ENCODE peak calls at places on chromosomes 6 and 20, in six cellular contexts. K is IMR-90, F is mesendoderm, V is neuronal stem cell, Q is H9, O is H1. P is an unnamed sample.

GRCh38 chr6:17454316-17455005 is 61.1 kb downstream of the CAP2 start:
- DNase-seq in K (peak), F (peak), V (no peak), Q (no peak), O (no peak), P (peak)

GRCh38 chr20:12970372-12970821 is 38.4 kb upstream of the SPTLC3 start:
- DNase-seq in K (peak), F (peak), V (peak), Q (no peak), O (no peak), P (peak)

GRCh38 chr20:10209091-10209490 is 9.5 kb upstream of the SNAP25 start:
- DNase-seq in K (peak), F (no peak), V (no peak), Q (no peak), O (no peak), P (no peak)

GRCh38 chr6:140909620-140910019 is 1223.1 kb upstream of the GJE1 start:
- DNase-seq in K (peak), F (no peak), V (no peak), Q (no peak), O (no peak), P (no peak)

GRCh38 chr6:169958510-169958909 is 207.1 kb downstream of the ERMARD start:
- DNase-seq in K (no peak), F (no peak), V (no peak), Q (no peak), O (no peak), P (no peak)

GRCh38 chr6:109460161-109460830 is 4.7 kb upstream of the MICAL1 start:
- DNase-seq in K (no peak), F (no peak), V (no peak), Q (no peak), O (no peak), P (peak)

GRCh38 chr6:160967833-160968232 is 23.7 kb upstream of the MAP3K4 start:
- DNase-seq in K (no peak), F (no peak), V (no peak), Q (no peak), O (no peak), P (no peak)

GRCh38 chr20:49507741-49508434 is 25.4 kb upstream of the KCNB1 start:
- DNase-seq in K (no peak), F (no peak), V (no peak), Q (no peak), O (no peak), P (no peak)

GRCh38 chr20:62058941-62059340 is 6.7 kb downstream of the TAF4 start:
- DNase-seq in K (no peak), F (no peak), V (no peak), Q (no peak), O (no peak), P (no peak)

DNA sequence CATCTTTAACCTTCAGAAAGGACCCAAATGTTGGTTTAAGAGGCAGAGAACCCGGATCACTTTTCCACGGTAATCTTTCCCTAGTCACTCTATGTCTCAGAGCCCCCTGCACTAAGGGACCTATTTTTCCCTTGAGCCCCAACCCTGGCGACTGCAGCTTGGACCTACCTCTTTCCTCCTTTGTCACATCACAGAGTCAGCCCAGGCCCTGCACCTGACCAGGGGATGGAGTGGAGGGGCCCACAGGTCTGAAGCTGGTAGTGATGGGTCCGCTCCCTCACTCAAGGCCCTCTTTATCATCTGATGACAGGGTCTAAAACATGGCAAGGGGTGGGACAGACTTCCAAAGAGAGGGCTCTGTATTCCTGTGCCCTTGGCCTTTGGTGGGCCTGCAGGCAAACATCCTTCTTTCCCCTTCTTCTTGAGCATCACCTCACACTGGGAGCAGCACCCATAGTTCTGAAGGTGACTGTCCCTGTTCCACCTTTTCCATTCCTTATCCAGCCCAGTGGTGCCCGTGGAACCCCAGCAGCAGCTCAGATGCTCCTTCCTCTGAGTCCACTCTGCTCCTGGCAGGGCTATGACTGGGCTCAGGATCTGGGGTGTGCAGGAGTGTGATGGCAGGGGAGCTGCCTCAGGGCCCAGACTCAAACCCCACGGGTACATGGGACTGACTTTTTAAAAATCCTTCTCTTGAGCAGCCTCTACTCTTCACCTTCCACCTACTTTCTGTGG is 6.3 kb downstream of the RAET1L start:
- DNase-seq in K (no peak), F (no peak), V (no peak), Q (peak), O (no peak), P (no peak)
- H2BK120ac ChIP-seq in K (no peak), F (no peak), V (no peak), Q (no peak), O (no peak), P (no peak)

DNA sequence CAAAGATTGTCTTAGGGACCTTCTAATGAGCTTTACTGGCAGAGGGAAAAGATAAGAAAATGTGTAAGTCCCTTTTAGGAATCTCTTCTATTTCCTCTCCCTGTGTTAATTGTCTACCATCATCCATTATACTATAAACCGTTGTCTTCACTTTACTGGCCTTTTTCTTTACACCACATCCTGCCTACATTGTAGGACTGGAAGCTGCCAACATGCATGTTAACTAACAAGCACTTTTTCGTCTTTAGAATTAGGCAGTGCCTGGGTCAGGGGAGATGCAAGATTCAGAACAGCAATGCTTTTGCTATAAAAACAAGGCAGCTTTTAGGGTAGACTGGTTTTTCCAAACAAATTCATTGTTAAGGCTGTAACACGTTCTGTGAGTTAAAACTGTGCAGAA is 11.0 kb upstream of the PKIG start:
- DNase-seq in K (no peak), F (no peak), V (no peak), Q (no peak), O (no peak), P (peak)
- H3K27ac ChIP-seq in K (no peak), F (no peak), V (no peak), Q (no peak), O (no peak), P (no peak)

GRCh38 chr6:80436663-80437062 is 330.2 kb downstream of the BCKDHB start:
- DNase-seq in K (no peak), F (no peak), V (no peak), Q (no peak), O (no peak), P (no peak)
- H2BK120ac ChIP-seq in K (no peak), F (no peak), V (no peak), Q (no peak), O (no peak), P (no peak)

DNA sequence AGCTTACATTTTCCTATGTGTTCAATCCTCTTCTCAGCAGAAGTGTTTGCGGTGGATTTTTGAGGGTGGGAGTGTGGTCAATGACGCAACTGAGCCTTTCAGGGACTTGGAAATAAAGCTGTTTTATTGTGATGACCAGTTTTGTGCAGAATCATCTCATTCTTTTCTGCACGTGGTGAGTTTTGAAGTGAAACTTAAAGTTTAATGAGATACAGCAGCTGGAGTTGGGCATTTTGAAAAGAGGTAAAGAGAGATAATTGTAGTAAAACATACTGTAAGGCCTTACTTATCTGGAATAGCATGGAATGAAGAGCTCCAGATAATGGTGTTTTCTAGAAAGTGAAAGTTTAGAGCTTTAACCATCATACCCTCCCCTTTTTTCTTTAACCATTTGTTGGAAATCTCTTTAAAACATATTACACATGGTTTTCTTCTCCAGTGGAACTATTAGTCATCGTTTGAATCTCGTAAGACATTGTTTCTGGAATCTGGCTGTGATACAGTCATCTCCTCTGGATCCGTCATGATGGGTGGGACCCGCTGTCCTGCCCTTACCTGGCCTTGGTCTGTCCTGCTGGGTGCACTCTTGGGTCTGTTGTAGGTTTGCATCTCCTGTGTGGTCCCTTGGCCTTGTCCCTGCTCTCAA is 29.6 kb downstream of the UST start:
- DNase-seq in K (peak), F (no peak), V (no peak), Q (no peak), O (no peak), P (peak)
- H3K27ac ChIP-seq in K (no peak), F (no peak), V (no peak), Q (no peak), O (no peak), P (peak)

GRCh38 chr6:53730767-53731166 is 64.0 kb upstream of the LRRC1 start:
- DNase-seq in K (no peak), F (no peak), V (no peak), Q (no peak), O (no peak), P (no peak)

GRCh38 chr6:53731906-53732636 is 62.7 kb upstream of the LRRC1 start:
- DNase-seq in K (no peak), F (no peak), V (no peak), Q (no peak), O (no peak), P (no peak)

GRCh38 chr6:53727748-53728147 is 62.2 kb upstream of the KLHL31 start:
- DNase-seq in K (peak), F (peak), V (no peak), Q (no peak), O (no peak), P (no peak)

GRCh38 chr6:53725791-53726575 is 60.4 kb upstream of the KLHL31 start:
- DNase-seq in K (peak), F (peak), V (peak), Q (peak), O (peak), P (peak)

GRCh38 chr6:53728570-53729194 is 63.1 kb upstream of the KLHL31 start:
- DNase-seq in K (peak), F (peak), V (peak), Q (peak), O (peak), P (peak)
- H2BK120ac ChIP-seq in K (no peak), F (no peak), V (no peak), Q (no peak), O (no peak), P (no peak)

P was measured in mesenchymal stem cell.